ENCODE peak calls at places on chromosomes 7 and 10, in nine cellular contexts. Z is CD8-positive, alpha-beta T cell; Y is tibial nerve; N is kidney; R is GM23248; F is left ventricle myocardium inferior; I is psoas muscle; L is A549; A is endodermal cell. Q is an unnamed sample. For H3K4me1, the result is how much of the 10 kb centered on the place peaks cover.

GRCh38 chr10:124092270-124093075 is 925 bp downstream of the CHST15 start:
- DNase-seq in L (peak), R (peak), Y (peak), F (peak), N (peak), A (peak), Z (no peak), I (peak), Q (no peak)

GRCh38 chr7:148711191-148712102 is 12.7 kb downstream of the CUL1 start:
- DNase-seq in Y (no peak), Z (no peak), R (no peak), N (no peak), A (no peak), I (no peak), F (no peak), L (no peak), Q (no peak)

GRCh38 chr10:95505641-95506040 is 55.5 kb downstream of the SORBS1 start:
- DNase-seq in I (no peak), L (no peak), F (no peak), Z (no peak), R (no peak), A (no peak), N (no peak), Y (no peak), Q (no peak)

GRCh38 chr7:116591202-116592040 is 66.6 kb downstream of the CAV1 start:
- DNase-seq in L (no peak), I (no peak), F (no peak), Y (no peak), A (no peak), Z (no peak), N (no peak), R (peak), Q (no peak)

GRCh38 chr7:133582766-133583523 is 330.1 kb downstream of the EXOC4 start:
- DNase-seq in I (no peak), Z (no peak), L (no peak), F (no peak), A (no peak), R (peak), Y (no peak), N (no peak), Q (no peak)

GRCh38 chr7:97064972-97065587 is 40.4 kb upstream of the DLX5 start:
- DNase-seq in Z (no peak), A (peak), L (peak), F (no peak), Y (peak), R (peak), N (no peak), I (no peak), Q (no peak)

GRCh38 chr7:27868117-27868516 is 128.2 kb downstream of the TAX1BP1 start:
- DNase-seq in Y (no peak), I (no peak), N (peak), Z (no peak), F (no peak), L (no peak), A (peak), R (peak), Q (no peak)

GRCh38 chr7:135976312-135977019 is 693 bp downstream of the MTPN start:
- DNase-seq in A (no peak), R (peak), N (no peak), Z (peak), I (no peak), Y (no peak), L (peak), F (no peak), Q (no peak)

GRCh38 chr7:107439025-107439424 is 30.8 kb upstream of the GPR22 start:
- DNase-seq in I (no peak), R (no peak), Z (no peak), N (no peak), L (no peak), A (no peak), Y (no peak), F (no peak), Q (no peak)

GRCh38 chr10:11551915-11552602 is 59.4 kb downstream of the USP6NL start:
- DNase-seq in F (no peak), N (no peak), A (no peak), Y (no peak), I (no peak), R (peak), L (peak), Z (no peak), Q (no peak)

GRCh38 chr10:504131-504611 is 185.3 kb downstream of the DIP2C start:
- DNase-seq in Y (no peak), L (no peak), R (no peak), I (no peak), F (no peak), Z (no peak), N (peak), A (no peak), Q (peak)

GRCh38 chr7:66553001-66553400 is 75.7 kb upstream of the KCTD7 start:
- DNase-seq in N (no peak), L (no peak), I (no peak), R (no peak), A (no peak), Z (no peak), Y (no peak), F (no peak), Q (no peak)

GRCh38 chr10:106795619-106796018 is 368.9 kb downstream of the SORCS1 start:
- DNase-seq in Z (no peak), N (no peak), R (peak), L (no peak), I (no peak), Y (peak), A (peak), F (peak), Q (no peak)

GRCh38 chr7:33392143-33392542 is 262.8 kb downstream of the BBS9 start:
- DNase-seq in A (no peak), R (no peak), L (no peak), Z (no peak), I (no peak), N (no peak), F (no peak), Y (no peak), Q (no peak)

GRCh38 chr10:88493676-88494483 is 89.2 kb downstream of the RNLS start:
- DNase-seq in Y (no peak), A (no peak), F (no peak), Z (no peak), L (no peak), R (peak), I (no peak), N (no peak), Q (no peak)

GRCh38 chr7:77674878-77675277 is 21.4 kb upstream of the RSBN1L start:
- DNase-seq in Y (no peak), I (no peak), N (no peak), L (no peak), R (peak), A (no peak), F (no peak), Z (no peak), Q (no peak)

GRCh38 chr10:129950651-129951050 is 13.4 kb downstream of the EBF3 start:
- DNase-seq in N (no peak), L (no peak), I (no peak), Y (no peak), F (no peak), A (no peak), Z (no peak), R (no peak), Q (no peak)

GRCh38 chr10:129946868-129947267 is 17.2 kb downstream of the EBF3 start:
- DNase-seq in F (no peak), N (no peak), Y (no peak), L (no peak), Z (no peak), R (no peak), I (no peak), A (no peak), Q (peak)

GRCh38 chr10:129951251-129951808 is 12.7 kb downstream of the EBF3 start:
- DNase-seq in F (no peak), I (no peak), Z (no peak), N (no peak), L (no peak), A (no peak), Y (no peak), R (no peak), Q (no peak)

GRCh38 chr10:129951841-129952240 is 12.2 kb downstream of the EBF3 start:
- DNase-seq in F (no peak), N (no peak), A (no peak), L (no peak), Y (no peak), I (no peak), R (no peak), Z (no peak), Q (no peak)

DNA sequence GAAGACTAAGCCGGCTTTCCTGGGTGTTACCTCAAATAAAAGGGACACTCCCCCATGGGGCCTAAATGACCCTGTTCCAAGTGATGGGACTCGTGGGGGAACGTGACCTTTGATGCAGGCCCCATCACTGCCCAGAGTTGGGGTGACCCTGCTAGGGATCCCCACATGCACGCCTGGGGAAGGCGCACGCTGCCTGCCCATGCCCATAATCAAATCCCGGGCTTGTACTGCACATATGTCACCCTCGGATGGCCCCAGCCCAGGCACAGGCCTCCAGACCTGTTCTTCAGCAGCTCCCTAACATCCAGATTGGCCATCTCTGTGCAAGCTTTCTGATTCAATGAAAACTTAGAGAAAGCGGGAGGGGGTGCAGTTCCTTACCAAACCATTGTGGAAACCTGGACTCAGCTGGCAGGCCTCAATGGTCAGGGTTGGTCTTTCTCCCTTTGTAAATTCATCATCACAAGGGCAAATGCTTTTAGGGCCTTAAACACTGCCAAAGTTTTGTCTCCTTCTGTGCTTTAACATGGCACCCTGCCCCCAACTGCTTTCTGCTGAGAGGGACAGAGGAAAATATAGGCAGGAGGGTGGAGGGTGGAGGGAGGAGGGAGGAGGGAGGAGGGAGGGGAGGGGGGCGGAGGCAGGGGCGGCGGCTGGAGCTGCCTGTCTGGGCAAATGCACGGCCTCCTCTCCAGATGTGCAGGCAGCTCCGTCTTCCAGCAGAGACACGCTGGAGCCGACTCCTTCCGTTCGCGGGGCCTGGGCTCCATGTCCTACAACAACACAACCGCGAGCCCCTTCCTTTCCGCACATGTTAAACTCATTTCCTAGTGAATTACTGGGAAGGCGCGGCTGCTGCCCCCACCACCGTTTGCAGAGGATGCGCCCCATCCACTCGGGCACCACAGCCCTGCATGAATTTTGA is 14.4 kb downstream of the EBF3 start:
- DNase-seq in F (peak), Z (no peak), A (peak), Y (no peak), N (peak), R (peak), L (no peak), I (peak), Q (no peak)
- H3K4me1 ChIP-seq in F (half or more), Z (under half), A (under half), Y (under half), N (under half), R (under half), L (under half), I (half or more), Q (under half)

DNA sequence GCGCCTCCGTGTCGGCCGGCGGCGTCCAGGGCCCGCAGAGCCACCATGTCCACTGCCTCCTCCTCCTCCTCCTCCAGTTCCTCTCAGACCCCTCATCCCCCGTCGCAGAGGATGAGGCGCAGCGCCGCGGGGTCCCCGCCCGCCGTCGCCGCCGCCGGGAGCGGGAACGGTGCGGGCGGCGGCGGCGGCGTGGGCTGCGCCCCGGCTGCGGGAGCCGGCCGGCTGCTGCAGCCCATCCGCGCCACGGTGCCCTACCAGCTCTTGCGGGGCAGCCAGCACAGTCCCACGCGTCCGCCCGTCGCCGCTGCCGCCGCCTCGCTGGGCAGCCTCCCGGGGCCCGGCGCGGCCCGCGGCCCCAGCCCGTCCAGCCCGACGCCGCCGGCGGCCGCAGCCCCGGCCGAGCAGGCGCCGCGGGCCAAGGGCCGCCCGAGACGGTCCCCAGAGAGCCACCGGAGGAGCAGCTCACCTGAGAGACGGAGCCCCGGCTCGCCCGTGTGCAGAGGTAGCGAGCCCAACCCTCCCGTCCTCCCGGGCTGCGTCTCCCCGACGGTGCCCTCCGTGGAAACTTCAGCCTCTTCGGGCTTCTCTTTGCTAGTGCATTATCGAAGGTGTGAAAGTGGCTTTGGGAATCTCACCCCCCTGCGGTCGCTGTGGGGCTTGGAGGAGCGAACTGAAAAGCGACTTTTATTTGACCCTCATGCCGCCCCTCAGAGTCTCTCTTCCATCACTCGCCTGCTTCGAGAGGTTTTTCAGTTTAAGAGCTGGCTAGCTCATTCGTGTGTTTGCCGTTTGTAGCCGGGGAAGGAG is 913 bp downstream of the GLCCI1 start:
- DNase-seq in A (peak), L (peak), R (peak), Y (peak), F (peak), N (peak), I (peak), Z (peak), Q (peak)
- H3K4me1 ChIP-seq in A (under half), L (under half), R (under half), Y (under half), F (under half), N (under half), I (under half), Z (under half), Q (under half)

DNA sequence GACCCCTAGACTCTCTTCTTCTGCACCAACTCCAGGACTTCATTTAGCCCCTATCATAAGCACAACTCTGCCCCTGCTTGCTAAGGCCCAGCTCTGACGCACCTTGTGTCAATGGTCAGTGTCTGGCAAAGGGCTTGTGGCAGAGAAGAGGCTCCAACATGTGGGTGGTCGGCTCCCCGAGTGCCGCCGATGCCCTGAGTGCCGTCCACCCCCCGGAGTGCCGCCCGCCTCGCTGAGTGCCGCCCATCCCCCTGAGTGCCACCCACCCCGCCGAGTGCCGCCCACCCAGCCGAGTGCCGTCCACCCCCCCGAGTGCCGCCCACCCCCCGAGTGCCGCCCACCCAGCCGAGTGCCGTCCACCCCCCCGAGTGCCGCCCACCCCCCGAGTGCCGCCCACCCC is 50.3 kb downstream of the ASB13 start:
- DNase-seq in F (no peak), A (no peak), I (no peak), Z (no peak), R (no peak), Y (no peak), N (peak), L (no peak), Q (no peak)
- H3K4me1 ChIP-seq in F (under half), A (under half), I (under half), Z (under half), R (under half), Y (under half), N (under half), L (half or more), Q (half or more)

GRCh38 chr10:103791858-103792257 is 63.5 kb downstream of the SH3PXD2A start:
- DNase-seq in F (peak), Z (no peak), A (no peak), Y (no peak), R (no peak), I (no peak), L (no peak), N (no peak), Q (no peak)
- H3K4me1 ChIP-seq in F (half or more), Z (under half), A (under half), Y (under half), R (under half), I (under half), L (half or more), N (under half), Q (under half)

GRCh38 chr7:23022831-23023230 is 8.9 kb upstream of the HYCC1 start:
- DNase-seq in I (no peak), L (no peak), A (no peak), N (no peak), F (no peak), R (no peak), Y (no peak), Z (no peak), Q (no peak)

GRCh38 chr7:23024454-23024853 is 10.5 kb upstream of the HYCC1 start:
- DNase-seq in Z (no peak), N (no peak), Y (no peak), F (no peak), I (no peak), R (no peak), L (no peak), A (no peak), Q (no peak)

GRCh38 chr7:23022258-23022745 is 8.4 kb upstream of the HYCC1 start:
- DNase-seq in L (no peak), R (peak), Y (no peak), N (peak), I (no peak), A (no peak), F (no peak), Z (no peak), Q (no peak)

GRCh38 chr7:23026164-23026563 is 12.2 kb upstream of the HYCC1 start:
- DNase-seq in N (no peak), Z (no peak), R (peak), F (no peak), L (no peak), A (no peak), I (no peak), Y (no peak), Q (no peak)

GRCh38 chr7:23027261-23027660 is 13.3 kb upstream of the HYCC1 start:
- DNase-seq in A (no peak), F (no peak), L (no peak), N (no peak), I (no peak), R (no peak), Z (no peak), Y (no peak), Q (no peak)
- H3K4me1 ChIP-seq in A (under half), F (under half), L (under half), N (under half), I (under half), R (under half), Z (under half), Y (under half), Q (under half)

DNA sequence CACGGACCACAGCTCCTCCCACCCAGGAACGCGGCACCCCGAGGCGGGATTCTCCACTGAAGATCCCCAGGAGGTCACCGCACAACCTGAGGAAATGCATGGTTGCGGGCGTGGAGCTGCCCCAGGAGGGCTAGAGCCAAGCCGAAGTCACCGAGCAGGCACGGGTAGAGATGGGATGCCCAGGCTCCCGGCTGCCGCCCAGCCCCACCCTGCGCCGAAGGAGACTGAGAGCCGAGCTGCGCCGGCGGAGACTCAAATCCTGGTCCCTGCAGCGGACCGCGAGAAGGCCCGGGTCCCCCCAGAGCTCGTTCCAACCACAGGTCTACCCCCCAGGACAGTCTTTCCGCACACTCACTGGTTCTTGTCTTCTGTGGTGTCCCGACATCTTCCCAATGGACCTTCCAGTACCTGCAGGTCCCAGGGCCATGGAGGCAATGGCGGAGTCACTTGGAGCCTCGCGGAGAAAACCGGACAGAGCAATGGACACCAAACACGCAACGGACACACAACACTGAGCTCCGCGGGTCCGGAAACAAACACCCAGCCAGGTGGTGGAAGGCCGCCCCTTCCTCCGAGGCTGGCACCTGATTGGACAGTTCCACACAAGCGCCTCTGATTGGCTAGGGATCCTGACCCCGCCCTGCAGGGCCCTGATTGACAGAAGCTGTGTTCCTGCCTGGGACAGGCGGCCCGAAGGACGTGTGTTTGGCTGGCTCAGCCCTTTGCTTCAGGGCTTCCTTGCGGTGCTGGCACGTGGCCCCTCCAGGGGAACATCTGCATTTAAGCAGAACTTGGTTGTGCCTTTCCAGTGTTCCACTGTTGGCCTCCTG is 331.9 kb upstream of the NUPR2 start:
- DNase-seq in F (peak), I (peak), L (no peak), A (no peak), Z (no peak), Y (peak), R (no peak), N (no peak), Q (peak)
- H3K4me1 ChIP-seq in F (under half), I (under half), L (under half), A (under half), Z (under half), Y (under half), R (under half), N (under half), Q (under half)